ENCODE peak calls at places on chromosomes 13 and 19, in seven cellular contexts. A is AG04450, M is HAP-1, E is IMR-90, I is thoracic aorta, D is epithelial cell of esophagus, O is fibroblast of pulmonary artery. Z is an unnamed sample.

GRCh38 chr13:100392709-100393630 is 195.6 kb downstream of the GGACT start:
- DNase-seq in O (peak), M (no peak), D (peak), I (peak), A (peak), E (peak), Z (no peak)

GRCh38 chr13:70527553-70527952 is 419.3 kb upstream of the KLHL1 start:
- DNase-seq in M (no peak), I (no peak), O (no peak), A (no peak), E (no peak), D (no peak), Z (no peak)

GRCh38 chr19:52115526-52116053 is 20.0 kb upstream of the ZNF841 start:
- DNase-seq in I (no peak), D (no peak), A (no peak), E (no peak), O (no peak), M (no peak), Z (no peak)

GRCh38 chr19:44891016-44891882 is at the start of gene TOMM40:
- DNase-seq in E (peak), D (no peak), O (peak), A (no peak), I (peak), M (peak), Z (peak)

GRCh38 chr13:99812611-99813010 is 159.0 kb downstream of the ZIC5 start:
- DNase-seq in D (peak), I (no peak), A (no peak), M (no peak), O (no peak), E (peak), Z (no peak)

GRCh38 chr19:6495947-6496346 is 6.2 kb downstream of the TUBB4A start:
- DNase-seq in A (no peak), O (no peak), M (no peak), D (no peak), I (no peak), E (no peak), Z (no peak)

GRCh38 chr19:37537391-37537947 is 30.7 kb downstream of the ZNF793 start:
- DNase-seq in O (peak), A (no peak), I (no peak), E (no peak), D (no peak), M (no peak), Z (no peak)

GRCh38 chr13:76939215-76939614 is 9.1 kb upstream of the ACOD1 start:
- DNase-seq in O (peak), M (no peak), A (no peak), E (peak), I (no peak), D (peak), Z (no peak)

GRCh38 chr13:112981361-112981905 is 12.4 kb downstream of the MCF2L start:
- DNase-seq in E (no peak), I (no peak), M (no peak), O (no peak), A (no peak), D (no peak), Z (no peak)

GRCh38 chr19:28595722-28596121 is 617.2 kb downstream of the UQCRFS1 start:
- DNase-seq in E (no peak), A (no peak), M (no peak), O (no peak), I (no peak), D (no peak), Z (no peak)

GRCh38 chr13:87129602-87130300 is 541.4 kb upstream of the SLITRK5 start:
- DNase-seq in M (no peak), E (peak), I (no peak), A (no peak), O (peak), D (peak), Z (no peak)

GRCh38 chr19:7559102-7559501 is 23.6 kb downstream of the PNPLA6 start:
- DNase-seq in I (no peak), M (no peak), A (no peak), D (no peak), E (no peak), O (no peak), Z (no peak)

GRCh38 chr19:31285744-31286143 is 63.5 kb downstream of the TSHZ3 start:
- DNase-seq in I (no peak), M (no peak), D (no peak), A (peak), O (peak), E (peak), Z (no peak)

GRCh38 chr13:59666504-59666903 is 497.2 kb downstream of the DIAPH3 start:
- DNase-seq in D (no peak), I (no peak), M (no peak), E (peak), A (no peak), O (peak), Z (no peak)

GRCh38 chr19:13286195-13286985 is 136.2 kb downstream of the IER2 start:
- DNase-seq in M (no peak), D (no peak), A (no peak), O (no peak), E (no peak), I (no peak), Z (no peak)

GRCh38 chr19:5963855-5964254 is 14.1 kb downstream of the RANBP3 start:
- DNase-seq in A (no peak), I (no peak), E (no peak), D (no peak), O (no peak), M (no peak), Z (no peak)

GRCh38 chr19:45177817-45178261 is at the start of gene TRAPPC6A:
- DNase-seq in E (peak), I (no peak), A (no peak), D (peak), M (no peak), O (peak), Z (no peak)

GRCh38 chr13:84684804-84685203 is 802.5 kb upstream of the SLITRK1 start:
- DNase-seq in I (no peak), E (peak), O (no peak), A (no peak), D (peak), M (no peak), Z (no peak)

GRCh38 chr13:45879666-45880065 is 28.1 kb upstream of the SIAH3 start:
- DNase-seq in M (no peak), O (no peak), E (no peak), D (peak), A (no peak), I (no peak), Z (no peak)

GRCh38 chr19:38144667-38145066 is 79.4 kb downstream of the DPF1 start:
- DNase-seq in E (no peak), M (no peak), D (no peak), O (no peak), I (no peak), A (no peak), Z (no peak)

GRCh38 chr19:12992729-12993128 is 2.5 kb upstream of the NFIX start:
- DNase-seq in D (no peak), E (no peak), M (no peak), O (no peak), A (no peak), I (no peak), Z (no peak)

GRCh38 chr19:44280916-44281315 is 21.2 kb downstream of the ZNF233 start:
- DNase-seq in D (no peak), I (no peak), M (no peak), E (no peak), O (no peak), A (no peak), Z (no peak)

GRCh38 chr13:30037766-30038165 is 187.3 kb upstream of the UBL3 start:
- DNase-seq in D (no peak), E (peak), A (no peak), I (no peak), O (peak), M (no peak), Z (no peak)

GRCh38 chr19:33428627-33429013 is 55.1 kb downstream of the CEBPG start:
- DNase-seq in M (no peak), O (no peak), D (no peak), I (no peak), E (no peak), A (no peak), Z (no peak)

GRCh38 chr13:26929971-26930730 is 169.6 kb upstream of the GPR12 start:
- DNase-seq in M (peak), D (peak), E (peak), I (no peak), O (peak), A (peak), Z (peak)

GRCh38 chr19:447816-448546 is 12.9 kb downstream of the SHC2 start:
- DNase-seq in A (no peak), O (peak), E (no peak), I (no peak), D (no peak), M (no peak), Z (no peak)

GRCh38 chr13:47215741-47216140 is 318.9 kb upstream of the HTR2A start:
- DNase-seq in A (peak), I (no peak), O (peak), D (peak), M (no peak), E (peak), Z (no peak)

GRCh38 chr13:30690282-30691188 is 44.8 kb upstream of the ALOX5AP start:
- DNase-seq in M (no peak), D (peak), E (peak), A (peak), I (no peak), O (peak), Z (no peak)

GRCh38 chr13:109627649-109628048 is 158.7 kb downstream of the IRS2 start:
- DNase-seq in M (no peak), D (no peak), A (no peak), E (no peak), O (no peak), I (no peak), Z (no peak)

GRCh38 chr13:46355088-46355468 is 32.0 kb downstream of the RUBCNL start:
- DNase-seq in A (no peak), M (no peak), E (no peak), O (no peak), D (no peak), I (no peak), Z (no peak)

GRCh38 chr13:111248822-111249221 is 71.6 kb upstream of the TEX29 start:
- DNase-seq in E (no peak), M (no peak), A (no peak), I (no peak), O (no peak), D (no peak), Z (no peak)

GRCh38 chr19:52110780-52111179 is 15.2 kb upstream of the ZNF841 start:
- DNase-seq in E (no peak), D (no peak), M (no peak), O (no peak), A (no peak), I (no peak), Z (no peak)

GRCh38 chr13:60642552-60642951 is 245.5 kb downstream of the TDRD3 start:
- DNase-seq in E (no peak), M (no peak), O (no peak), D (no peak), I (no peak), A (no peak), Z (no peak)

GRCh38 chr13:111131048-111131447 is 15.9 kb downstream of the ARHGEF7 start:
- DNase-seq in A (no peak), E (no peak), I (no peak), O (no peak), M (no peak), D (no peak), Z (no peak)

GRCh38 chr19:1079566-1080111 is 12.7 kb downstream of the ARHGAP45 start:
- DNase-seq in I (no peak), D (no peak), A (no peak), M (no peak), E (no peak), O (no peak), Z (no peak)

GRCh38 chr19:40799558-40800338 is 757 bp downstream of the EGLN2 start:
- DNase-seq in M (no peak), E (no peak), O (peak), I (no peak), A (no peak), D (no peak), Z (no peak)

DNA sequence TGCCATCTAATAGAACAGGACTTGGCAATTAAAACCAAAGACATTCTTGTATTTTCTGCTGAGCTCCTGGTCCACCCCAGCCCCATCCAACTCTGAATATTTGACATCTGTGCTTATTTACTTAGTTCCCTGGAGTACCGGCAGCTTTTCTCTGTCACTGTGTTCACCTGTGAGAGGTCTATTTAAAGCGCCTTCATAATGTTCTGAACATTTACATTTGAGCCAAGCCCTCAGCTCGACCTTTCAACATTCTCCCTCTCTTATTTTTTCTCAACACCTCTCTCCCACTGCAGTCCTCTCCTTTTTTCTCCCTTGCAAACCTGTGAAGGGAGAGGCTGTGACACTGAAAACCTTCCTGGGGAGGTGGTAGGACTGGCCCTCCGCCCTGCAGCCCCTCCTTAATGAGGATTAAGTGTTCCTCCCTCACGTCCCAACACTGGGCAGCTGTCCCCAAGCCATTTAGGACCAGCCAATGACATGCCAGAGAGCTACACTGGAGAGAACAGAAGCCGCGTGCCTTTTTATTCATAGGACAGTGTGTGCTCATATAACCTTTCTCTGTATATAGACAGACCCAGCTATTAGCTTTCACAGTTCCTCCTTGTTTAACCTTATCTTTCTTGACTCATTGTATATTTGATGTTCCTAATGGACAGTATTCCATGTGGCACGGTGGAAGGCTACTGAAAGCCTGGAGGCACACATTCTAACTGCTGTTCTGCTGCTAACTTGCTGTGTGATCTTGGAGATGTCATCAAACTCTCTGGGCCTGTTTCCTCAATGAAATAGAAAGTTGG is 134.8 kb downstream of the NUFIP1 start:
- DNase-seq in D (no peak), O (no peak), I (no peak), A (no peak), E (peak), M (no peak), Z (no peak)
- H3K4me3 ChIP-seq in D (no peak), O (no peak), I (no peak), A (no peak), E (no peak), M (no peak), Z (no peak)

DNA sequence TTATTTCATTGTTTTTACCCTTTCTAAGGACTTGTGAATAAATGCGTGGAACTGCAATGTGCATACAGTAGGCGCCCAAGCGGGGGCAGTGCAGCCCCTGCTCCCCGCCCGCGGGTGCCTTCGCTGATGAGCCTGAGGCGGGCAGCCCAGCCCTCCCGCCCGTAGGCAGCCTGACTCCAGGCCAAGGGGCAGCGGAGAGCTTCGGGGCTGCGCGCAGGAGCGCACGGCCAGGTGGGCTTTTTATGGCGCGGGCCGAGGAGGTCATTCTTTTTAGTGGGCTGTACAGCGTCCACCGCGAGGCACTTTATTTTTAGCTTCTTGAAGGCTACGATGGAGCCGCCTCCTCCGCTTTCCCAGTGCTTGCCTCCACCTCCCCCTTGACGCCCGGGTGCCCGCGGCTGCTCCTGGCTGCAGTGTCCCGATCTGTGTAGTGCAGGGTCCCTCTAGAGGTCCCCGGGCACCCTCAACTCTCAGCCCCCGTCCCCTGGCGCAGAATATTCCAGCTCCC is 60.5 kb downstream of the CCNE1 start:
- DNase-seq in I (no peak), A (no peak), E (no peak), D (peak), M (no peak), O (peak), Z (no peak)
- H3K4me3 ChIP-seq in I (no peak), A (no peak), E (no peak), D (no peak), M (no peak), O (no peak), Z (no peak)

DNA sequence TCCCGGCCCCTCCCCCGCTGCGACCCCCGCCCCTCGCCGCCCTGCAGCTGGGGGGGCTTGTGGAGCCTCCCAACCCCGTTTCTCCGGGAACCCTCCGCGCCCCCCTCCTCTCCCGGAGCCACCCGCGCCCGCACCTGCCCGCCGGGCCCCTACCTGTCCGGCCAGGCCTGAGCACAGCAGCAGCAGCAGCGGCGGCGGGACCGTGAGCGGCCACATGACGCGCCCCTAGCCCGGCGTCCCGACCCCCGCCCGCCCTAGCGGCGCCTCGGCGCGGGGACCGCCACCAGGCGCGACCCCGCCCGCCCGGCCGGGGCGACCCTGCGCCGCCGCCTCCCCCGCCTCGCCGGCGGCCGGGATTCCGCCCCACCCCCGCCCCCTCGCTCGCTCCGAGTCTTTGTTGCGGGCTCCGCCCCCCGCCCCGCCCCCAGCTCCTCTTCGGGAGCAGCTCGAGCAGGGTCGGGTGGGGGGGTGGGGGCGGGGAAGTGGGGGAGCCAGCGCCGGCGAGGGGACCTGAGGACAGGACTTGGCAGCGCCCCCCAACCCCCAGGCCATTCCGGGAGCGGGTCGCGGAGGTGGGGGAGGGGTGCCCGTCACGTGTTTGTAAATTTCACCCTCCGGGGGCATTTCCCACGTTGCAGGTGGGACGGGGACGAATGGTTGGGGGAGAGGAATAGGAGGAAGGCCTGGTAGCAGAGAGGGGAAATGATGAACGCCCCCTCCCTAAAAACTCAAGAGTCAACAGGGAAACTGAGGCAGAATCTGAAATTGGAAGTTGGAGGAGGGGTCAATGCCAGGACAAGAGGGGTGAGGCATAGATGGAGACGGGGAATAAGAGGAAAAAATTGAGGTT is at the start of gene OLFM2:
- DNase-seq in M (peak), O (no peak), D (no peak), I (no peak), A (no peak), E (no peak), Z (no peak)
- H3K4me3 ChIP-seq in M (peak), O (no peak), D (peak), I (peak), A (peak), E (peak), Z (no peak)

DNA sequence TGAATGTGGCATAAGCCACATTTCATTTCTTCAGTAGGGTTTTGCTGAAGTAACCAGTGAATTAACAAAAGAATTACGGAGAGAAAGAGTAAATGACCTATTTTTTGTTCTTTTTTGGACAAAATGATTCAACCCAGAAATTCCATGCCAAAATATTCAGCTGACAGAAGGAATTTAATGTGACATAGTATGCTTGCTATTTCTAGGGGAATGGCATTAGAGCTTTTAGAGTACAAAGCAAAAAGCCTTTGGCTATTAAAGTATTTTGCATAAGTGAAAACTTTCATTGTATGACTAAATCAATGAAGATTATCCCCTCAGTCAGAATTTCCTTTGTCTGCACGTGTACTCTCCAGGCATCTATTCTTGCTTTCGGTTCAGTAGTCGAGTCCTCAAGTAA is 465.3 kb downstream of the COG6 start:
- DNase-seq in E (no peak), I (no peak), D (no peak), A (no peak), O (peak), M (peak), Z (no peak)
- H3K4me3 ChIP-seq in E (no peak), I (peak), D (no peak), A (no peak), O (no peak), M (no peak), Z (no peak)

GRCh38 chr19:46299695-46300094 is 2.9 kb downstream of the HIF3A start:
- DNase-seq in D (no peak), A (no peak), I (no peak), M (no peak), E (no peak), O (no peak), Z (no peak)
- H3K4me3 ChIP-seq in D (no peak), A (no peak), I (peak), M (no peak), E (no peak), O (peak), Z (no peak)

GRCh38 chr19:2081873-2082810 is 14.0 kb downstream of the MOB3A start:
- DNase-seq in E (no peak), A (no peak), I (no peak), D (no peak), O (no peak), M (no peak), Z (peak)
- H3K4me3 ChIP-seq in E (no peak), A (no peak), I (no peak), D (no peak), O (no peak), M (no peak), Z (peak)

DNA sequence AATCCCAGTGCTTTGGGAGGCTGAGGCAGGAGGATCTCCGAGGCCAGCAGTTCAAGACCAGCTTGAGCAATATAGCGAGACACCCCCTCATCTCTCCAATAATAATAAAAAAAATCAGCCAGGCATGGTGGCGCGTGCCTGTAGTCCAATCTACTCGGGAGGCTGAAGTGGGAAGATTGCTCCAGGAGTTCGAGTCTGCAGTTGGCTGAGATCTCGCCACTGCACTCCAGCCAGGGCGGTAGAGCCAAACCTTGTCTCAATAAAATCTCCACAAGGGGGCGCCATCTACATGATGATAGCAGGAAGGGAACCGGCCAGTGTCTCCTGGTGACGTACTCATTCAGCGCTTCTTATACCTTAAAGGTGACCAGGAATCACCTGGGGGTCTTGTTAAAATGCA is 13.6 kb upstream of the C5AR1 start:
- DNase-seq in D (peak), O (peak), I (peak), A (peak), M (peak), E (peak), Z (peak)
- H3K4me3 ChIP-seq in D (no peak), O (no peak), I (no peak), A (no peak), M (no peak), E (no peak), Z (no peak)

Z was measured in CD8-positive, alpha-beta memory T cell.